ENCODE peak calls at places on chromosomes 7 and 10, in six cellular contexts. L, M, G, E, J and A are unnamed samples.
A peak's percentile ranks its signal among the peaks of the same experiment; 100 is the strongest.

GRCh38 chr7:12244129-12244528 is 33.0 kb downstream of the TMEM106B start:
- DNase-seq in L (peak; percentile 8), M (peak; percentile 30), G (no peak), E (no peak), J (no peak), A (no peak)

GRCh38 chr10:31700222-31700621 is 228.4 kb downstream of the ARHGAP12 start:
- DNase-seq in L (no peak), M (no peak), G (peak; percentile 71), E (no peak), J (no peak), A (no peak)

GRCh38 chr10:69649771-69650550 is 19.9 kb downstream of the FAM241B start:
- DNase-seq in L (no peak), M (peak; percentile 27), G (no peak), E (no peak), J (no peak), A (no peak)

GRCh38 chr10:93445978-93446720 is 36.0 kb downstream of the MYOF start:
- DNase-seq in L (peak; percentile 36), M (no peak), G (no peak), E (no peak), J (no peak), A (no peak)

GRCh38 chr10:129365767-129366400 is 101.2 kb upstream of the MGMT start:
- DNase-seq in L (no peak), M (no peak), G (no peak), E (no peak), J (no peak), A (peak; percentile 22)

GRCh38 chr7:73738220-73738611 is 386 bp downstream of the ABHD11 start:
- DNase-seq in L (peak; percentile 66), M (peak; percentile 84), G (peak; percentile 79), E (peak; percentile 63), J (no peak), A (peak; percentile 64)

GRCh38 chr10:125249948-125250347 is 89.6 kb upstream of the CTBP2 start:
- DNase-seq in L (no peak), M (no peak), G (no peak), E (no peak), J (no peak), A (no peak)

GRCh38 chr10:14995964-14996565 is 36.9 kb downstream of the MEIG1 start:
- DNase-seq in L (no peak), M (no peak), G (no peak), E (no peak), J (no peak), A (no peak)

GRCh38 chr10:85043207-85043606 is 714.8 kb downstream of the CCSER2 start:
- DNase-seq in L (no peak), M (no peak), G (no peak), E (no peak), J (no peak), A (no peak)

GRCh38 chr7:104903044-104903443 is 111.0 kb upstream of the KMT2E start:
- DNase-seq in L (no peak), M (no peak), G (no peak), E (no peak), J (no peak), A (no peak)

GRCh38 chr10:34908472-34908871 is 93.4 kb upstream of the PARD3 start:
- DNase-seq in L (no peak), M (peak; percentile 28), G (no peak), E (peak; percentile 23), J (no peak), A (no peak)

GRCh38 chr10:58697691-58698090 is 185.0 kb downstream of the BICC1 start:
- DNase-seq in L (no peak), M (no peak), G (no peak), E (no peak), J (no peak), A (no peak)

GRCh38 chr7:116227678-116228239 is 17.4 kb downstream of the TES start:
- DNase-seq in L (no peak), M (no peak), G (no peak), E (no peak), J (no peak), A (no peak)

GRCh38 chr10:78062296-78062695 is 28.6 kb downstream of the RPS24 start:
- DNase-seq in L (no peak), M (no peak), G (no peak), E (no peak), J (no peak), A (no peak)

GRCh38 chr10:97059872-97060205 is 125.9 kb downstream of the SLIT1 start:
- DNase-seq in L (no peak), M (no peak), G (peak; percentile 25), E (no peak), J (no peak), A (no peak)

GRCh38 chr10:92284112-92284704 is 6.7 kb downstream of the CPEB3 start:
- DNase-seq in L (no peak), M (peak; percentile 33), G (no peak), E (no peak), J (no peak), A (no peak)

GRCh38 chr7:132531562-132531961 is 44.7 kb downstream of the PLXNA4 start:
- DNase-seq in L (no peak), M (no peak), G (no peak), E (no peak), J (no peak), A (no peak)

GRCh38 chr7:1058821-1059199 is 14.5 kb downstream of the GPR146 start:
- DNase-seq in L (no peak), M (no peak), G (no peak), E (no peak), J (no peak), A (no peak)

GRCh38 chr7:98133181-98133580 is 26.5 kb downstream of the LMTK2 start:
- DNase-seq in L (no peak), M (no peak), G (no peak), E (no peak), J (peak; percentile 63), A (no peak)

GRCh38 chr7:142024547-142024946 is 28.9 kb downstream of the MGAM start:
- DNase-seq in L (no peak), M (no peak), G (no peak), E (no peak), J (no peak), A (no peak)

GRCh38 chr7:142030846-142031245 is 35.2 kb downstream of the MGAM start:
- DNase-seq in L (no peak), M (no peak), G (no peak), E (no peak), J (no peak), A (no peak)

GRCh38 chr7:142030294-142030693 is 34.6 kb downstream of the MGAM start:
- DNase-seq in L (no peak), M (no peak), G (no peak), E (no peak), J (no peak), A (no peak)

GRCh38 chr7:142025896-142026295 is 30.2 kb downstream of the MGAM start:
- DNase-seq in L (no peak), M (no peak), G (no peak), E (no peak), J (no peak), A (no peak)
- H3K27ac ChIP-seq in L (no peak overlapping the region), M (no peak overlapping the region), G (no peak overlapping the region), E (no peak overlapping the region), J (no peak overlapping the region), A (no peak overlapping the region)

GRCh38 chr7:2409745-2410414 is 6.5 kb downstream of the CHST12 start:
- DNase-seq in L (no peak), M (no peak), G (no peak), E (no peak), J (no peak), A (no peak)

GRCh38 chr7:2411049-2411448 is 7.6 kb downstream of the CHST12 start:
- DNase-seq in L (no peak), M (no peak), G (no peak), E (no peak), J (no peak), A (no peak)

GRCh38 chr7:2412587-2413201 is 9.3 kb downstream of the CHST12 start:
- DNase-seq in L (no peak), M (no peak), G (no peak), E (no peak), J (no peak), A (no peak)

GRCh38 chr7:2416659-2417058 is 13.2 kb downstream of the CHST12 start:
- DNase-seq in L (no peak), M (no peak), G (no peak), E (no peak), J (no peak), A (no peak)

DNA sequence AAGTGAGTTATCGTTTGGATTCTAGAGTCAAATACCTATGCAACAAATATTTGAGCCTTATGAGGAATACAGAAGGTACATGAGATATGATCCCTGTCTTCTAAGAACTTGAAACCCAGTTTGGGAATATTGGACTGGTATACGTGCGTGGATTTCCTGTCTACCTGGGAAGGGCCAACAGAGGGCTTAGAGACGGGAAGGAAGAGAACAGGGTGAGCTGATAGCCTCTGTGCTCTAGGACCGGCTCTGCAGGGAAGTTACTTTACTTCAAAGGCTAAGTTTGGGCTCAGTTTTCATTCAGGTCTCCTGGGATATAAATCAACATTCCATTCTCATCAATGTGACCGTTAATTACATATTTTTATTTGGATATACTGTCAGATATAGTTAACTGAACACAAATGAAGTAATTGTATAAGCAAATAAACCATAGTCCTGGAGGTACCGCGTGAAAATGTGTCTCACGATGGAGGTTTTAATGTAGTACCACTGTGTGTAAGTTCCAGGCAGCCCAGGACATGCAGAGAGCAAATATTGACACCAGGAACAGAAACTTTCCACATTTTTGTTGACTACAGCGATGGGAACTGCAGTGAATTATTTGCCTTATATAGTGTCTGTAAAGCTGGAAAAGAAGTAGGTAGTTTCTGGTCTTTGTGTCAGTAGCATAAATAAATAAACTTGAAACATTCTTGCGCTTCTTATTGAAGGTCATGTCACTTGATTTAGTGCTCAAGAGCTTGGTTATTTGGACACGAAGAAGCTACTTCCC is 8.6 kb downstream of the CHST12 start:
- DNase-seq in L (no peak), M (no peak), G (no peak), E (no peak), J (no peak), A (no peak)
- H3K4me3 ChIP-seq in L (no peak overlapping the region), M (no peak overlapping the region), G (no peak overlapping the region), E (peak overlapping the region; percentile 18), J (no peak overlapping the region), A (no peak overlapping the region)

DNA sequence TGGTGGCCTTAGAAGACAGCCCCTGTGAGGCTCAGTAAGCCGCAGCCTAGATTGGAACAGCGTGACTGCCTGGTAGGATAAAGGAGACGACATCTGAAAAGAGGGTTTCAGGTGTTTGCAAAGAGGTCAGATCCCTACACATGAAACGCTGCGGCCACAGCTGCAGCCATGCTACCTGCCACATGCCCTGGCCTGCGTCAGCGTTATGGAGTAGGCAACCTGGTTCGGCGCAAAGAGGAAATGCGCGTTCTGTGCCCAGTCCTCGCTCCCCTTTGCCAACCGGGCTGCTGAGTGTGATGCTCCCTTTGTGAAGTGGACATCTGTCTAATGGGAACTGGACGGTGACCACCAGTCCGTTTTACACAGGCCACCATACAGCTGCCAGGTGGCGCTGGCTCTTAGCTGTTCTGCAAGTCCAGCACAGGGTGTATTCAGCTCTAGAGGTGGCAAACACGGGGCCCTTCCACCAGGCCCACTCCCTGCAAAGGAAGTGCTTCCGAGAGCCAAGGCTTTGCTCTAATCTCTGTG is 160.3 kb downstream of the CELF2 start:
- DNase-seq in L (no peak), M (no peak), G (no peak), E (no peak), J (no peak), A (no peak)
- H3K4me1 ChIP-seq in L (peaks cover 9% of the 10 kb centered on the region), M (peaks cover 8% of the 10 kb centered on the region), G (peaks cover 13% of the 10 kb centered on the region), E (peaks cover 39% of the 10 kb centered on the region), J (peaks cover 73% of the 10 kb centered on the region), A (peaks cover 26% of the 10 kb centered on the region)

DNA sequence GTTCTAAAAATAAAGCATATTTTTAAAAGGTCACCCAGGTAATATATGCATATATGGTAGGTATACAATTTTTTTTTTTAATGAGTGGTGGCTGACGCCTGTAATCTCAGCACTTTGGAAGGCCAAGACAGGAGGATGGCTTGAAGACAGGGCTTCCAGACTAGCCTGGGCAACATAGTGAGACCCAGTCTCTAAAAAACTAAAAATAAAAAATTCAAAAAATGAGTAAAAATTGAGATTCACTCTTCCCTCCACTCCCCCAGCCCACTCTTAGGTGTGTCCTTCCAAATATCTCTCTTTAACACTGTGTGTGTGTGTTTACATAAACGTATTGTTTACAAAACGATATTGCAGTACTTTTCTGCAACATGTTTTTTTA is 929 bp upstream of the ANXA11 start:
- DNase-seq in L (no peak), M (no peak), G (no peak), E (no peak), J (no peak), A (no peak)
- H3K27ac ChIP-seq in L (peak overlapping the region; percentile 98), M (peak overlapping the region; percentile 99), G (peak overlapping the region; percentile 100), E (peak overlapping the region; percentile 99), J (no peak overlapping the region), A (peak overlapping the region; percentile 95)